ENCODE peak calls at places on chromosomes 7 and 10, in ten cellular contexts. O is left ventricle myocardium inferior; R is NCI-H82; V is foreskin fibroblast; B is NCI-H226; K is fibroblast of the conjunctiva; P is fibroblast of villous mesenchyme; Y is EL; D is GM13976; S is activated naive CD8-positive, alpha-beta T cell treated with anti-CD3 and anti-CD28 coated beads for 36 hours. U is an unnamed sample.

GRCh38 chr10:103188853-103189252 is 4.2 kb downstream of the NT5C2 start:
- DNase-seq in O (no peak), R (peak; percentile 19), V (peak; percentile 34), B (no peak), K (no peak), P (peak; percentile 60), Y (no peak), D (no peak), S (no peak), U (no peak)

GRCh38 chr7:88202278-88202677 is 17.6 kb downstream of the SRI start:
- DNase-seq in O (no peak), R (no peak), V (no peak), B (no peak), K (no peak), P (no peak), Y (no peak), D (no peak), S (no peak), U (no peak)

GRCh38 chr7:50812847-50813475 is 30.3 kb upstream of the GRB10 start:
- DNase-seq in O (peak; percentile 81), R (no peak), V (peak; percentile 89), B (peak; percentile 83), K (peak; percentile 27), P (peak; percentile 56), Y (peak; percentile 89), D (no peak), S (no peak), U (peak; percentile 83)

GRCh38 chr10:90288403-90288933 is 569.4 kb downstream of the HTR7 start:
- DNase-seq in O (no peak), R (no peak), V (peak; percentile 82), B (no peak), K (no peak), P (peak; percentile 69), Y (peak; percentile 36), D (no peak), S (no peak), U (peak; percentile 56)

GRCh38 chr10:15106352-15107013 is 9.3 kb downstream of the RPP38 start:
- DNase-seq in O (peak; percentile 49), R (peak; percentile 85), V (peak; percentile 87), B (peak; percentile 41), K (peak; percentile 74), P (peak; percentile 79), Y (peak; percentile 79), D (peak; percentile 68), S (peak; percentile 61), U (peak; percentile 83)

GRCh38 chr10:104332243-104333036 is 5.8 kb downstream of the ITPRIP start:
- DNase-seq in O (no peak), R (no peak), V (peak; percentile 19), B (peak; percentile 25), K (no peak), P (no peak), Y (peak; percentile 23), D (no peak), S (no peak), U (no peak)

GRCh38 chr7:23539494-23539907 is 7.7 kb upstream of the TRA2A start:
- DNase-seq in O (no peak), R (no peak), V (no peak), B (no peak), K (no peak), P (no peak), Y (no peak), D (peak; percentile 43), S (no peak), U (no peak)

GRCh38 chr7:34357068-34357467 is 300.9 kb upstream of the NPSR1 start:
- DNase-seq in O (no peak), R (no peak), V (no peak), B (peak; percentile 91), K (no peak), P (no peak), Y (no peak), D (no peak), S (no peak), U (no peak)

GRCh38 chr10:109740436-109740835 is 182.9 kb downstream of the XPNPEP1 start:
- DNase-seq in O (no peak), R (no peak), V (peak; percentile 7), B (no peak), K (peak; percentile 71), P (peak; percentile 59), Y (peak; percentile 23), D (no peak), S (no peak), U (no peak)

GRCh38 chr7:98280791-98281756 is at the start of gene BRI3:
- DNase-seq in O (peak; percentile 96), R (peak; percentile 93), V (peak; percentile 95), B (peak; percentile 71), K (peak; percentile 75), P (peak; percentile 92), Y (peak; percentile 90), D (peak; percentile 98), S (peak; percentile 87), U (peak; percentile 78)

GRCh38 chr10:101014966-101015581 is 15.5 kb downstream of the LZTS2 start:
- DNase-seq in O (no peak), R (peak; percentile 9), V (peak; percentile 96), B (peak; percentile 79), K (peak; percentile 91), P (peak; percentile 71), Y (peak; percentile 85), D (no peak), S (no peak), U (peak; percentile 94)

GRCh38 chr7:149686449-149686848 is 86.9 kb downstream of the ZNF467 start:
- DNase-seq in O (no peak), R (no peak), V (no peak), B (no peak), K (no peak), P (no peak), Y (no peak), D (no peak), S (no peak), U (no peak)

GRCh38 chr10:47240173-47240572 is 59.8 kb upstream of the GDF10 start:
- DNase-seq in O (no peak), R (no peak), V (no peak), B (no peak), K (no peak), P (no peak), Y (no peak), D (no peak), S (no peak), U (no peak)

GRCh38 chr10:24947304-24948097 is 4.9 kb downstream of the PRTFDC1 start:
- DNase-seq in O (no peak), R (no peak), V (peak; percentile 83), B (no peak), K (no peak), P (peak; percentile 45), Y (peak; percentile 30), D (no peak), S (no peak), U (peak; percentile 32)

GRCh38 chr7:46315891-46316290 is 394.8 kb upstream of the IGFBP3 start:
- DNase-seq in O (no peak), R (no peak), V (peak; percentile 77), B (peak; percentile 22), K (no peak), P (peak; percentile 53), Y (peak; percentile 85), D (no peak), S (no peak), U (peak; percentile 59)

GRCh38 chr7:45980973-45981372 is 59.9 kb upstream of the IGFBP3 start:
- DNase-seq in O (no peak), R (no peak), V (no peak), B (no peak), K (no peak), P (no peak), Y (no peak), D (peak; percentile 6), S (no peak), U (no peak)

GRCh38 chr7:94584113-94584512 is 71.8 kb downstream of the SGCE start:
- DNase-seq in O (no peak), R (no peak), V (peak; percentile 56), B (no peak), K (peak; percentile 53), P (peak; percentile 34), Y (no peak), D (no peak), S (no peak), U (no peak)

GRCh38 chr7:42135728-42136127 is 101.3 kb downstream of the GLI3 start:
- DNase-seq in O (no peak), R (no peak), V (no peak), B (no peak), K (no peak), P (no peak), Y (no peak), D (no peak), S (no peak), U (no peak)

GRCh38 chr10:132247943-132248342 is 59.8 kb downstream of the STK32C start:
- DNase-seq in O (no peak), R (peak; percentile 49), V (peak; percentile 26), B (no peak), K (no peak), P (peak; percentile 13), Y (no peak), D (no peak), S (no peak), U (no peak)

GRCh38 chr7:138663741-138664710 is 37.1 kb downstream of the SVOPL start:
- DNase-seq in O (no peak), R (peak; percentile 64), V (peak; percentile 9), B (no peak), K (no peak), P (peak; percentile 16), Y (peak; percentile 20), D (no peak), S (peak; percentile 11), U (peak; percentile 15)

U was measured in brain microvascular endothelial cell.